ENCODE peak calls at places on chromosome 18, in nine cellular contexts. M, C, U, E, J, O, F, S and Y are unnamed samples. For H3K27me3, the result is how much of the 10 kb centered on the place peaks cover.

GRCh38 chr18:69948919-69949537 is 1.4 kb upstream of the CD226 start:
- DNase-seq in E (no peak), F (peak), J (peak), C (peak), M (peak), U (peak), O (peak), S (no peak), Y (no peak)

GRCh38 chr18:24397131-24397693 is 412 bp downstream of the OSBPL1A start:
- DNase-seq in F (peak), J (no peak), C (peak), O (no peak), S (no peak), E (no peak), M (peak), U (no peak), Y (peak)

GRCh38 chr18:67771271-67771670 is 254.8 kb upstream of the DSEL start:
- DNase-seq in F (no peak), M (peak), O (no peak), S (no peak), J (no peak), U (no peak), E (no peak), C (no peak), Y (no peak)

GRCh38 chr18:47870605-47871004 is 59.9 kb downstream of the SMAD2 start:
- DNase-seq in S (no peak), F (no peak), J (no peak), C (no peak), E (no peak), O (no peak), M (no peak), U (no peak), Y (no peak)

GRCh38 chr18:45554070-45554767 is 61.1 kb upstream of the SLC14A2 start:
- DNase-seq in F (peak), M (no peak), O (no peak), S (no peak), J (no peak), U (peak), E (no peak), C (no peak), Y (no peak)

GRCh38 chr18:24586662-24587360 is 126.4 kb downstream of the HRH4 start:
- DNase-seq in E (no peak), F (no peak), U (no peak), S (no peak), C (no peak), M (no peak), J (no peak), O (no peak), Y (no peak)

GRCh38 chr18:8706981-8707940 is 1.9 kb downstream of the MTCL1 start:
- DNase-seq in S (peak), F (peak), J (peak), O (no peak), M (peak), U (no peak), E (peak), C (peak), Y (no peak)

GRCh38 chr18:66958309-66958708 is 354.4 kb upstream of the CDH19 start:
- DNase-seq in E (no peak), F (no peak), J (no peak), U (no peak), C (no peak), O (no peak), M (no peak), S (no peak), Y (no peak)

GRCh38 chr18:58453913-58454317 is 175.0 kb downstream of the ALPK2 start:
- DNase-seq in E (no peak), O (no peak), J (no peak), F (no peak), C (no peak), U (no peak), M (no peak), S (no peak), Y (no peak)

GRCh38 chr18:58541789-58542425 is 87.0 kb downstream of the ALPK2 start:
- DNase-seq in F (no peak), M (peak), E (no peak), U (no peak), C (peak), S (no peak), O (no peak), J (peak), Y (peak)

GRCh38 chr18:63213331-63213900 is 106.2 kb downstream of the BCL2 start:
- DNase-seq in C (no peak), M (no peak), U (no peak), O (no peak), F (no peak), E (no peak), J (no peak), S (no peak), Y (no peak)

GRCh38 chr18:76266226-76266991 is 228.6 kb downstream of the ZNF516 start:
- DNase-seq in M (no peak), U (no peak), J (no peak), C (no peak), F (no peak), S (no peak), E (no peak), O (no peak), Y (no peak)

GRCh38 chr18:7000484-7001096 is 117.0 kb downstream of the LAMA1 start:
- DNase-seq in O (peak), U (no peak), C (peak), S (no peak), J (no peak), F (no peak), E (no peak), M (peak), Y (no peak)

GRCh38 chr18:24369420-24369819 is 28.2 kb downstream of the OSBPL1A start:
- DNase-seq in F (no peak), C (no peak), M (peak), E (no peak), J (no peak), S (no peak), U (no peak), O (no peak), Y (no peak)

GRCh38 chr18:76978616-76979015 is 154.0 kb downstream of the MBP start:
- DNase-seq in C (no peak), J (peak), M (no peak), O (no peak), E (no peak), S (peak), U (no peak), F (no peak), Y (no peak)

GRCh38 chr18:361100-361732 is 93.4 kb upstream of the THOC1 start:
- DNase-seq in M (no peak), F (no peak), O (no peak), E (no peak), C (no peak), U (no peak), J (no peak), S (no peak), Y (no peak)

GRCh38 chr18:70072678-70073077 is 125.0 kb upstream of the CD226 start:
- DNase-seq in S (no peak), O (peak), E (no peak), F (no peak), C (no peak), J (no peak), U (no peak), M (peak), Y (peak)

GRCh38 chr18:6960656-6961055 is 156.9 kb downstream of the LAMA1 start:
- DNase-seq in S (no peak), U (no peak), O (no peak), E (no peak), M (peak), J (no peak), F (no peak), C (no peak), Y (peak)

GRCh38 chr18:8423051-8423558 is 186.1 kb upstream of the RAB12 start:
- DNase-seq in U (no peak), C (no peak), E (no peak), J (no peak), M (peak), S (no peak), F (no peak), O (peak), Y (peak)

GRCh38 chr18:41464278-41464677 is 490.8 kb upstream of the PIK3C3 start:
- DNase-seq in F (no peak), M (no peak), J (no peak), O (no peak), E (no peak), S (no peak), C (no peak), U (no peak), Y (no peak)

GRCh38 chr18:7577706-7578105 is 10.6 kb downstream of the PTPRM start:
- DNase-seq in M (peak), S (no peak), F (no peak), O (no peak), E (no peak), J (peak), C (no peak), U (no peak), Y (peak)

GRCh38 chr18:54946149-54946581 is 13.1 kb downstream of the CCDC68 start:
- DNase-seq in O (peak), C (peak), U (peak), E (no peak), S (no peak), J (no peak), M (peak), F (peak), Y (no peak)

GRCh38 chr18:13619505-13620205 is 106.7 kb downstream of the FAM210A start:
- DNase-seq in F (no peak), E (peak), M (no peak), U (no peak), C (no peak), O (no peak), S (no peak), J (peak), Y (no peak)

GRCh38 chr18:45111507-45111858 is 430.8 kb downstream of the SETBP1 start:
- DNase-seq in O (no peak), U (no peak), F (no peak), E (no peak), M (no peak), S (no peak), C (no peak), J (no peak), Y (no peak)

GRCh38 chr18:34611904-34612303 is 98.2 kb upstream of the DTNA start:
- DNase-seq in U (peak), J (no peak), O (no peak), C (no peak), S (peak), M (no peak), F (peak), E (no peak), Y (no peak)

GRCh38 chr18:75123113-75123512 is 85.8 kb downstream of the PTGR3 start:
- DNase-seq in J (no peak), E (peak), M (no peak), S (no peak), U (no peak), C (no peak), O (no peak), F (no peak), Y (no peak)

GRCh38 chr18:54392621-54393023 is 34.9 kb downstream of the C18orf54 start:
- DNase-seq in S (no peak), E (no peak), J (peak), F (no peak), C (peak), O (peak), U (no peak), M (peak), Y (no peak)

GRCh38 chr18:64233855-64234254 is 85.0 kb upstream of the LINC00305 start:
- DNase-seq in F (no peak), U (no peak), J (no peak), E (no peak), C (no peak), O (no peak), S (no peak), M (no peak), Y (no peak)

GRCh38 chr18:67183398-67183797 is 333.1 kb downstream of the DSEL start:
- DNase-seq in O (no peak), C (no peak), M (no peak), S (no peak), J (no peak), U (no peak), F (no peak), E (no peak), Y (no peak)

GRCh38 chr18:31102020-31102684 is at the start of gene DSC2:
- DNase-seq in S (peak), J (peak), F (peak), C (no peak), U (peak), E (peak), O (peak), M (no peak), Y (no peak)

GRCh38 chr18:43525149-43525548 is 247.9 kb upstream of the SYT4 start:
- DNase-seq in M (no peak), F (peak), E (no peak), S (no peak), O (no peak), C (no peak), U (no peak), J (no peak), Y (no peak)

GRCh38 chr18:60413944-60414547 is 41.5 kb upstream of the MC4R start:
- DNase-seq in M (peak), U (no peak), O (no peak), F (no peak), E (no peak), J (peak), C (no peak), S (no peak), Y (no peak)

GRCh38 chr18:58847383-58848071 is 17.1 kb upstream of the ZNF532 start:
- DNase-seq in S (no peak), M (no peak), U (peak), F (peak), O (no peak), C (no peak), E (peak), J (peak), Y (no peak)

DNA sequence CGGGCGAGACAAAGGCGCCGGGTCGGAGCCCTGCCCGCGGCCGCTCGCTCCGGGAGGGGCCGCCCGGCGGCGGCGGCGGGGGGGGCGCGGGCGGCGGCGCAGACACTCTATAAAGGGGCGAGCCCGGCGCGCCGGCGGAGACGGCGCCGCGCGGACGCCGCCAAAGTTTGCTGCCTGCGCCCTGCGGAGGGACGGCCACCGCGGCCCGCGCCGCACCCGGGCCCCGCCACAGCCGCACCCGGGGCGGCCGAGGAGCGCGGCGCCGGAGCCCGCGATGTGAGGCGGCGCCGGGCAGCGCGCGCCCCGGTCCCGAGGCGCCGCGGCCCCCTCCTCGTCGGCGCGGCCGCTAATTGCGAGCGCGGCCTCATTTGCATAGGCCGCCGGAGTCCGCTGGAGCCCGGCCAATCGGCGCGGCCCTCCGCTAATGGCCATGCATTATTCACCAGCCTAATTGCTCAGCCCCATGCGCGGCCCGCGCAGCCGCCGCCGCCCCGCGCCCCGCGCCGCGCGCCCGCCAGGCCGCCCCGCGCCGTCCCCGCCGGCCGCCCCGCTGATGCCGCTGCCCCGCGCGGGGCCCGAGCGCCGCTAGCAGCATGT is at the start of gene SALL3:
- DNase-seq in S (peak), M (no peak), J (peak), C (no peak), O (no peak), E (no peak), U (no peak), F (no peak), Y (no peak)
- H3K27me3 ChIP-seq in S (half or more), M (under half), J (under half), C (under half), O (under half), E (under half), U (half or more), F (half or more), Y (half or more)

DNA sequence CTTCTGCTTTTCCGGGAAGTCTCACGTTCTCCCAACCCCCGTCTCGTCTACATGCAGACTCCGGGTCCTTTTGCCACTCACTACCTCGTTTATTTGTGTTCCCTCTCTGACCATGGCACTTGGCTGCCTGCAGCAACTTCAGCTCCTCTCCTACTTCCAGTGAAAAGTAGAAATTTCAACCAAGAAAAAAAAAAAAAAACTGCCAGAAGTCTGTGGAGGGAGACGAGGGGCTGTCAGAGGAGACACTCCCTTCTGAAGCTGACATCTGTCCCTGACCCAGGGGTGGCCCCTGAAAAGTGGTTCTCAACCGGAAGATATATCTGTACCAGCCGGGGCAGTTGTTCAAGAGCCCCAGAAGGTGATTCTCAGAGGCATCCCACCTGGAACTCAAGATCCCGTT is 742 bp upstream of the MYO5B start:
- DNase-seq in O (no peak), E (no peak), J (no peak), M (no peak), C (no peak), F (no peak), S (no peak), U (no peak), Y (no peak)
- H3K27me3 ChIP-seq in O (under half), E (under half), J (half or more), M (under half), C (under half), F (under half), S (half or more), U (half or more), Y (under half)

GRCh38 chr18:22172594-22173049 is 3.2 kb downstream of the GATA6 start:
- DNase-seq in J (peak), S (no peak), M (no peak), U (no peak), O (no peak), E (no peak), F (peak), C (no peak), Y (no peak)

GRCh38 chr18:22170421-22171262 is 1.3 kb downstream of the GATA6 start:
- DNase-seq in S (peak), E (peak), J (peak), C (no peak), U (peak), M (peak), O (no peak), F (peak), Y (no peak)

GRCh38 chr18:22173221-22173927 is 4.0 kb downstream of the GATA6 start:
- DNase-seq in C (no peak), M (no peak), S (no peak), O (no peak), U (no peak), J (peak), E (no peak), F (no peak), Y (no peak)

GRCh38 chr18:22171263-22171838 is 2.0 kb downstream of the GATA6 start:
- DNase-seq in M (no peak), F (no peak), J (peak), E (no peak), S (no peak), O (no peak), U (no peak), C (no peak), Y (no peak)

GRCh38 chr18:22171839-22172582 is 2.6 kb downstream of the GATA6 start:
- DNase-seq in J (peak), O (no peak), U (no peak), E (no peak), F (peak), M (no peak), C (no peak), S (no peak), Y (no peak)
- H3K27me3 ChIP-seq in J (under half), O (half or more), U (under half), E (under half), F (under half), M (under half), C (under half), S (half or more), Y (half or more)

DNA sequence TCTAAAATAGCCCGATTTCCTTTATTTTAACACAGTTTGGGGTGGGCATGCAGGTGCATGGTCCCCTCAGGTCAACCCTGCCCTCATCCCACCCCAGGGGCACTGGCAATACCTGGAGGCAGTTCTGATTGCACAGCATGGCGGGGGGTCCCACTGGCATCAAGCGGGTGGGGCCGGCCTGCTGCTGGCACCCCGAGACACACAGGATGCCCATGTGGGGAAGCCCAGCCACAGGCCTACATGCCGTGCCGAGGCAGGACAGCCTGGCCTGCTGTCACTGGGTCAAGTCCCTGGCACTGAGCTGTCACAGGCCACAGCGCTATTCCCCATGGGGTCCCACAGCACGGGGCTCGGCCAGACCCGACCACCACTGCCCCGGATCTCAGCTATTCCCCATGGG is 11.9 kb upstream of the KCNG2 start:
- DNase-seq in O (no peak), J (no peak), M (no peak), F (no peak), E (peak), C (no peak), U (no peak), S (no peak), Y (no peak)
- H3K27me3 ChIP-seq in O (half or more), J (half or more), M (under half), F (half or more), E (under half), C (under half), U (half or more), S (half or more), Y (under half)

GRCh38 chr18:57143265-57143664 is 3.6 kb upstream of the BOD1L2 start:
- DNase-seq in J (no peak), M (no peak), C (no peak), U (no peak), E (no peak), S (no peak), O (no peak), F (no peak), Y (no peak)

GRCh38 chr18:57149031-57149430 is 2.1 kb downstream of the BOD1L2 start:
- DNase-seq in J (no peak), M (no peak), C (no peak), O (no peak), E (no peak), U (no peak), S (no peak), F (no peak), Y (no peak)

GRCh38 chr18:57150828-57151227 is 3.9 kb downstream of the BOD1L2 start:
- DNase-seq in E (no peak), F (no peak), O (no peak), U (no peak), S (no peak), M (no peak), C (no peak), J (peak), Y (no peak)

GRCh38 chr18:57148263-57148662 is 1.4 kb downstream of the BOD1L2 start:
- DNase-seq in S (no peak), O (no peak), U (no peak), M (no peak), J (no peak), F (no peak), E (no peak), C (no peak), Y (no peak)

DNA sequence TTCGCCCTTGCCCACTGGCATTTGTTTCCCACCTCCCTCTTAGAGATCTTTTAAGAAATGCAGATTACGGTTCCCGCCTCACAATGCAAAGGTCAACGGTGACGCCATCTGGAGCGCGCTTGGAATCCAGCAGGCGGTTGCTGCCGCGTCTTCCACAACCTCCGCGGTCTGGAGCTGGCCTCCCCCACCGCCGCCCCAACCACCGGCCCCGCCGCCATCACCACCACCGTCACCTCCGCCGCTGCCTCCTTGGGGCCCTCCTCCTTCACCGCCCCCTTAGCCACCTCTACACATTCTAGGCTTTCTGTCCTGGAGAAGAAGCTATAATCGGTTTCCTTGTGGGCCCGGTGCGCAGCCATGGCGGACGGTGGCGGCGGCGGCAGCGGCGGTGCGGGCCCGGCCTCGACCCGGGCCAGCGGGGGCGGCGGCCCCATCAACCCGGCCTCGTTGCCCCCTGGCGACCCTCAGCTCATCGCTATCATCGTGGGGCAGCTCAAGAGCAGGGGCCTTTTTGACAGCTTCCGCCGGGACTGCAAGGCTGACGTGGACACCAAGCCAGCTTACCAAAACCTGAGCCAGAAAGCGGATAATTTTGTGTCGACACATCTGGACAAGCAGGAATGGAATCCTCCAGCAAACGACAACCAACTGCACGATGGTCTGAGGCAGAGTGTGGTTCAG is at the start of gene BOD1L2:
- DNase-seq in O (no peak), C (no peak), M (no peak), J (no peak), E (no peak), S (no peak), F (no peak), U (no peak), Y (no peak)
- H3K27me3 ChIP-seq in O (under half), C (under half), M (under half), J (under half), E (under half), S (under half), F (under half), U (under half), Y (under half)